ENCODE peak calls at places on chromosomes 1 and 21, in eight cellular contexts. G, C, V, B, J, D, M and F are unnamed samples.

GRCh38 chr1:46549697-46550681 is 1.5 kb downstream of the KNCN start:
- DNase-seq in G (no peak), C (peak), V (peak), B (peak), J (no peak), D (no peak), M (no peak), F (no peak)

GRCh38 chr1:149884433-149885363 is 14.7 kb upstream of the BOLA1 start:
- DNase-seq in G (no peak), C (no peak), V (peak), B (peak), J (no peak), D (no peak), M (no peak), F (no peak)

GRCh38 chr1:116506132-116507004 is 64.5 kb downstream of the CD58 start:
- DNase-seq in G (no peak), C (no peak), V (no peak), B (no peak), J (no peak), D (no peak), M (no peak), F (no peak)

GRCh38 chr1:30857062-30857461 is 51.5 kb downstream of the SDC3 start:
- DNase-seq in G (no peak), C (no peak), V (no peak), B (no peak), J (no peak), D (no peak), M (no peak), F (no peak)

GRCh38 chr1:106798991-106799390 is 257.5 kb upstream of the PRMT6 start:
- DNase-seq in G (no peak), C (no peak), V (no peak), B (no peak), J (no peak), D (no peak), M (no peak), F (no peak)

GRCh38 chr21:36763305-36763704 is 64.4 kb downstream of the SIM2 start:
- DNase-seq in G (no peak), C (no peak), V (no peak), B (no peak), J (no peak), D (no peak), M (no peak), F (no peak)

GRCh38 chr1:26112407-26112775 is 767 bp downstream of the PDIK1L start:
- DNase-seq in G (no peak), C (no peak), V (peak), B (no peak), J (no peak), D (no peak), M (no peak), F (no peak)

GRCh38 chr21:44006017-44006624 is 6.0 kb upstream of the TRAPPC10 start:
- DNase-seq in G (no peak), C (no peak), V (no peak), B (peak), J (peak), D (no peak), M (no peak), F (no peak)

GRCh38 chr1:17287377-17287776 is 20.6 kb upstream of the PADI4 start:
- DNase-seq in G (peak), C (no peak), V (no peak), B (peak), J (peak), D (no peak), M (no peak), F (no peak)

GRCh38 chr1:178954937-178955336 is 70.8 kb upstream of the FAM20B start:
- DNase-seq in G (no peak), C (no peak), V (no peak), B (no peak), J (no peak), D (no peak), M (no peak), F (no peak)

GRCh38 chr1:17377325-17377953 is 5.4 kb downstream of the PADI6 start:
- DNase-seq in G (no peak), C (no peak), V (peak), B (no peak), J (no peak), D (no peak), M (no peak), F (no peak)

GRCh38 chr1:208329291-208329690 is 85.1 kb upstream of the PLXNA2 start:
- DNase-seq in G (no peak), C (no peak), V (no peak), B (no peak), J (no peak), D (no peak), M (no peak), F (no peak)

GRCh38 chr21:30434033-30434631 is 4.1 kb downstream of the KRTAP13-4 start:
- DNase-seq in G (no peak), C (no peak), V (peak), B (peak), J (no peak), D (no peak), M (no peak), F (peak)

GRCh38 chr1:151994956-151995355 is 1.3 kb upstream of the S100A10 start:
- DNase-seq in G (no peak), C (no peak), V (no peak), B (peak), J (peak), D (no peak), M (no peak), F (no peak)

GRCh38 chr21:39556176-39556575 is 56.6 kb upstream of the B3GALT5 start:
- DNase-seq in G (no peak), C (no peak), V (no peak), B (no peak), J (no peak), D (no peak), M (no peak), F (peak)

GRCh38 chr1:41810446-41810845 is 108.3 kb downstream of the HIVEP3 start:
- DNase-seq in G (no peak), C (peak), V (peak), B (peak), J (peak), D (no peak), M (no peak), F (peak)

GRCh38 chr1:112618721-112619517 is at the start of gene ST7L:
- DNase-seq in G (peak), C (peak), V (peak), B (peak), J (peak), D (peak), M (peak), F (peak)

GRCh38 chr1:15740833-15741182 is 1.5 kb upstream of the TMEM82 start:
- DNase-seq in G (no peak), C (no peak), V (no peak), B (no peak), J (no peak), D (no peak), M (no peak), F (no peak)

GRCh38 chr1:53108646-53109580 is 33.5 kb downstream of the SLC1A7 start:
- DNase-seq in G (no peak), C (no peak), V (no peak), B (peak), J (no peak), D (no peak), M (no peak), F (no peak)

GRCh38 chr21:45405271-45405818 is 380 bp downstream of the COL18A1 start:
- DNase-seq in G (no peak), C (no peak), V (peak), B (peak), J (no peak), D (no peak), M (peak), F (no peak)

GRCh38 chr1:29176567-29176966 is 5.1 kb downstream of the SRSF4 start:
- DNase-seq in G (no peak), C (no peak), V (no peak), B (no peak), J (no peak), D (no peak), M (no peak), F (no peak)

GRCh38 chr1:180213401-180214177 is 16.5 kb upstream of the LHX4 start:
- DNase-seq in G (peak), C (peak), V (peak), B (peak), J (no peak), D (no peak), M (no peak), F (no peak)

GRCh38 chr1:62198069-62198780 is 3.6 kb downstream of the L1TD1 start:
- DNase-seq in G (no peak), C (no peak), V (no peak), B (no peak), J (no peak), D (no peak), M (no peak), F (peak)

GRCh38 chr1:62196091-62196690 is 1.5 kb downstream of the L1TD1 start:
- DNase-seq in G (no peak), C (no peak), V (no peak), B (no peak), J (no peak), D (no peak), M (no peak), F (peak)

GRCh38 chr1:62198781-62199125 is 4.1 kb downstream of the L1TD1 start:
- DNase-seq in G (no peak), C (no peak), V (no peak), B (peak), J (no peak), D (no peak), M (no peak), F (no peak)

GRCh38 chr1:62194651-62195282 is at the start of gene L1TD1:
- DNase-seq in G (peak), C (no peak), V (no peak), B (no peak), J (no peak), D (no peak), M (no peak), F (peak)
- H3K4me3 ChIP-seq in G (peak), C (no peak), V (no peak), B (no peak), J (no peak), D (peak), M (no peak), F (peak)

DNA sequence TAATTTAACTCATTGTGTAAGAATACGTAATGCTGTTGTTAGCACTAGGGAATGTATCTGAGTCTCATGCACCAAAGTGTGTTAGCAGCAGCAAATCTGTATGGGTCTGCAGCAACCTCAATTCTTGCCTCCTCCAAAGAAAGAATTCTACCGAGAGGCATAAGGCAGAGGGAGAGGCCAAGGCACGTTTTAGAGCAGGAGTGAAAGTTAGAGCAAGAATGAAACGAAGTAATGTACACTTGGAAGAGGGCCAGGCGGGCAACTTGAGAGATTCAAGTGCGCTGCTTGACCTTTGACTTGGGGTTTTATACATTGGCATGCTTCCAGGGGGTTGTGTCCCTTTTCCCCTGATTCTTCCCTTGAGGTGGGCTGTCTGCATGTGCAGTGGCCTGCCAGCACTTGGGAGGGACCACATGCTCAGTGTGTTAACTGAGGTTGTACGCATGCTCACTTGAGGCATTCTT is 2.5 kb upstream of the CNN3 start:
- DNase-seq in G (no peak), C (no peak), V (no peak), B (no peak), J (no peak), D (no peak), M (no peak), F (no peak)
- H3K4me3 ChIP-seq in G (peak), C (no peak), V (no peak), B (peak), J (peak), D (peak), M (peak), F (peak)

GRCh38 chr1:98046031-98046641 is 125.3 kb upstream of the DPYD start:
- DNase-seq in G (no peak), C (peak), V (no peak), B (peak), J (no peak), D (no peak), M (no peak), F (no peak)
- H3K4me3 ChIP-seq in G (peak), C (peak), V (no peak), B (peak), J (peak), D (peak), M (peak), F (peak)

GRCh38 chr1:183233113-183233512 is 47.0 kb downstream of the LAMC2 start:
- DNase-seq in G (no peak), C (no peak), V (no peak), B (no peak), J (no peak), D (no peak), M (no peak), F (no peak)

GRCh38 chr1:183237046-183237445 is 51.0 kb downstream of the LAMC2 start:
- DNase-seq in G (no peak), C (no peak), V (no peak), B (no peak), J (no peak), D (no peak), M (no peak), F (no peak)

GRCh38 chr1:183236158-183236725 is 50.2 kb downstream of the LAMC2 start:
- DNase-seq in G (no peak), C (no peak), V (no peak), B (peak), J (no peak), D (no peak), M (no peak), F (no peak)

GRCh38 chr1:183235503-183235902 is 49.4 kb downstream of the LAMC2 start:
- DNase-seq in G (no peak), C (no peak), V (no peak), B (peak), J (no peak), D (no peak), M (no peak), F (no peak)

GRCh38 chr1:183234660-183235476 is 48.8 kb downstream of the LAMC2 start:
- DNase-seq in G (no peak), C (no peak), V (peak), B (peak), J (peak), D (peak), M (peak), F (peak)
- H3K4me3 ChIP-seq in G (peak), C (no peak), V (no peak), B (peak), J (peak), D (peak), M (peak), F (no peak)